ENCODE peak calls at places on chromosomes 7 and 10, in seven cellular contexts. One of them, this sample, is unnamed.
A peak's percentile ranks its signal among the peaks of the same experiment; 100 is the strongest.

GRCh38 chr10:34475222-34475621 is 339.9 kb downstream of the PARD3 start:
- DNase-seq in tibial artery: no peak
- DNase-seq in left ventricle myocardium inferior: no peak
- DNase-seq in tibial nerve: no peak
- DNase-seq in psoas muscle: no peak
- DNase-seq in lung: no peak
- DNase-seq in uterus: no peak
- DNase-seq in this sample: no peak

GRCh38 chr10:84075226-84076046 is 63.9 kb upstream of the GHITM start:
- DNase-seq in uterus: peak; percentile 24
- DNase-seq in tibial nerve: no peak
- DNase-seq in tibial artery: no peak
- DNase-seq in lung: no peak
- DNase-seq in psoas muscle: no peak
- DNase-seq in left ventricle myocardium inferior: no peak
- DNase-seq in this sample: no peak

GRCh38 chr10:454860-455259 is 234.6 kb downstream of the DIP2C start:
- DNase-seq in left ventricle myocardium inferior: peak; percentile 37
- DNase-seq in tibial artery: peak; percentile 41
- DNase-seq in uterus: peak; percentile 48
- DNase-seq in lung: no peak
- DNase-seq in tibial nerve: no peak
- DNase-seq in psoas muscle: peak; percentile 68
- DNase-seq in this sample: no peak

GRCh38 chr10:7541137-7542087 is 125.4 kb downstream of the ITIH5 start:
- DNase-seq in lung: peak; percentile 34
- DNase-seq in left ventricle myocardium inferior: peak; percentile 60
- DNase-seq in uterus: peak; percentile 34
- DNase-seq in tibial nerve: no peak
- DNase-seq in tibial artery: peak; percentile 37
- DNase-seq in psoas muscle: peak; percentile 67
- DNase-seq in this sample: no peak

GRCh38 chr10:124105045-124105444 is 11.6 kb upstream of the CHST15 start:
- DNase-seq in tibial artery: no peak
- DNase-seq in psoas muscle: peak; percentile 35
- DNase-seq in left ventricle myocardium inferior: no peak
- DNase-seq in lung: no peak
- DNase-seq in tibial nerve: no peak
- DNase-seq in uterus: no peak
- DNase-seq in this sample: peak; percentile 46

GRCh38 chr7:55468495-55468894 is 103.4 kb downstream of the LANCL2 start:
- DNase-seq in tibial nerve: no peak
- DNase-seq in left ventricle myocardium inferior: no peak
- DNase-seq in lung: no peak
- DNase-seq in uterus: no peak
- DNase-seq in tibial artery: no peak
- DNase-seq in psoas muscle: no peak
- DNase-seq in this sample: no peak

GRCh38 chr7:149719050-149719899 is 54.1 kb downstream of the ZNF467 start:
- DNase-seq in tibial artery: no peak
- DNase-seq in lung: no peak
- DNase-seq in left ventricle myocardium inferior: no peak
- DNase-seq in tibial nerve: no peak
- DNase-seq in psoas muscle: no peak
- DNase-seq in uterus: no peak
- DNase-seq in this sample: no peak

GRCh38 chr10:80518807-80519360 is 18.8 kb upstream of the SH2D4B start:
- DNase-seq in uterus: no peak
- DNase-seq in tibial artery: no peak
- DNase-seq in psoas muscle: peak; percentile 58
- DNase-seq in tibial nerve: no peak
- DNase-seq in lung: no peak
- DNase-seq in left ventricle myocardium inferior: peak; percentile 43
- DNase-seq in this sample: no peak

GRCh38 chr10:15804109-15804508 is 56.2 kb downstream of the MINDY3 start:
- DNase-seq in left ventricle myocardium inferior: no peak
- DNase-seq in psoas muscle: no peak
- DNase-seq in tibial nerve: no peak
- DNase-seq in uterus: no peak
- DNase-seq in tibial artery: no peak
- DNase-seq in lung: no peak
- DNase-seq in this sample: no peak

GRCh38 chr7:149838992-149839408 is 825 bp downstream of the ZNF862 start:
- DNase-seq in psoas muscle: no peak
- DNase-seq in tibial artery: no peak
- DNase-seq in left ventricle myocardium inferior: no peak
- DNase-seq in lung: no peak
- DNase-seq in tibial nerve: no peak
- DNase-seq in uterus: no peak
- DNase-seq in this sample: no peak

GRCh38 chr7:123789817-123790216 is 41.0 kb upstream of the WASL start:
- DNase-seq in left ventricle myocardium inferior: no peak
- DNase-seq in lung: no peak
- DNase-seq in tibial nerve: no peak
- DNase-seq in tibial artery: no peak
- DNase-seq in uterus: no peak
- DNase-seq in psoas muscle: no peak
- DNase-seq in this sample: no peak

GRCh38 chr7:37408885-37409248 is 39.8 kb downstream of the ELMO1 start:
- DNase-seq in psoas muscle: no peak
- DNase-seq in lung: no peak
- DNase-seq in tibial nerve: no peak
- DNase-seq in uterus: no peak
- DNase-seq in tibial artery: no peak
- DNase-seq in left ventricle myocardium inferior: no peak
- DNase-seq in this sample: peak; percentile 68

GRCh38 chr7:4352069-4352468 is 330.0 kb upstream of the FOXK1 start:
- DNase-seq in left ventricle myocardium inferior: no peak
- DNase-seq in tibial artery: no peak
- DNase-seq in psoas muscle: no peak
- DNase-seq in tibial nerve: no peak
- DNase-seq in uterus: no peak
- DNase-seq in lung: no peak
- DNase-seq in this sample: no peak

GRCh38 chr7:80602007-80602406 is 36.4 kb upstream of the CD36 start:
- DNase-seq in uterus: no peak
- DNase-seq in left ventricle myocardium inferior: no peak
- DNase-seq in tibial nerve: no peak
- DNase-seq in tibial artery: no peak
- DNase-seq in psoas muscle: no peak
- DNase-seq in lung: no peak
- DNase-seq in this sample: no peak

GRCh38 chr7:80608292-80608691 is 30.1 kb upstream of the CD36 start:
- DNase-seq in uterus: no peak
- DNase-seq in tibial nerve: no peak
- DNase-seq in psoas muscle: no peak
- DNase-seq in lung: no peak
- DNase-seq in left ventricle myocardium inferior: no peak
- DNase-seq in tibial artery: no peak
- DNase-seq in this sample: no peak

GRCh38 chr7:80600046-80600445 is 38.4 kb upstream of the CD36 start:
- DNase-seq in tibial nerve: no peak
- DNase-seq in lung: no peak
- DNase-seq in left ventricle myocardium inferior: no peak
- DNase-seq in psoas muscle: no peak
- DNase-seq in tibial artery: no peak
- DNase-seq in uterus: no peak
- DNase-seq in this sample: no peak

GRCh38 chr7:80603940-80604339 is 34.5 kb upstream of the CD36 start:
- DNase-seq in psoas muscle: no peak
- DNase-seq in lung: no peak
- DNase-seq in left ventricle myocardium inferior: no peak
- DNase-seq in tibial artery: no peak
- DNase-seq in uterus: no peak
- DNase-seq in tibial nerve: no peak
- DNase-seq in this sample: no peak

GRCh38 chr7:80604436-80604835 is 34.0 kb upstream of the CD36 start:
- DNase-seq in left ventricle myocardium inferior: no peak
- DNase-seq in psoas muscle: no peak
- DNase-seq in lung: no peak
- DNase-seq in tibial nerve: no peak
- DNase-seq in tibial artery: no peak
- DNase-seq in uterus: no peak
- DNase-seq in this sample: no peak
- H3K27ac ChIP-seq in left ventricle myocardium inferior: peak overlapping the region; percentile 85
- H3K27ac ChIP-seq in psoas muscle: peak overlapping the region; percentile 87
- H3K27ac ChIP-seq in lung: peak overlapping the region; percentile 66
- H3K27ac ChIP-seq in tibial nerve: no peak overlapping the region
- H3K27ac ChIP-seq in tibial artery: no peak overlapping the region
- H3K27ac ChIP-seq in uterus: no peak overlapping the region
- H3K27ac ChIP-seq in this sample: no peak overlapping the region

DNA sequence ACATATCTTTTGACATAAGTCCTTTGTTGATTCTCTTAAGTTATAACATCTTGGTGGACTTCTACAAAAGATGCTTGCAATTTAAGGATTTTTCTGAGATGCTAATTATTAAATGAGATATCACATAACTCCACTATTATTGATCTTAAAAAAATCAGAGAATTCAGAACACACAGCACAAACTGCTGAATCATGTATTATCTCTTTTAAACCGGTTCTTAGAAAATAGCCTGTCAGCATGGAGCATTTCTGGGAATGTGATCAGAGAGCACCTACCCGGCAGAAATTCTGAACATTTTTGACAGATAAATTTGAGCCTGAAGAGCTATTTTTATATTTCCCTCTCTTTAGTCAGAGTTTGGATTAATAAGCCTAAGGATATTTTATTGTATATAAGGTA is 50.2 kb upstream of the PCLO start:
- DNase-seq in tibial artery: no peak
- DNase-seq in lung: no peak
- DNase-seq in psoas muscle: no peak
- DNase-seq in uterus: no peak
- DNase-seq in left ventricle myocardium inferior: no peak
- DNase-seq in tibial nerve: no peak
- DNase-seq in this sample: no peak
- H3K27ac ChIP-seq in tibial artery: no peak overlapping the region
- H3K27ac ChIP-seq in lung: no peak overlapping the region
- H3K27ac ChIP-seq in psoas muscle: no peak overlapping the region
- H3K27ac ChIP-seq in uterus: no peak overlapping the region
- H3K27ac ChIP-seq in left ventricle myocardium inferior: no peak overlapping the region
- H3K27ac ChIP-seq in tibial nerve: no peak overlapping the region
- H3K27ac ChIP-seq in this sample: no peak overlapping the region

GRCh38 chr10:77496941-77497420 is 140.6 kb downstream of the KCNMA1 start:
- DNase-seq in uterus: no peak
- DNase-seq in left ventricle myocardium inferior: no peak
- DNase-seq in tibial artery: no peak
- DNase-seq in lung: no peak
- DNase-seq in psoas muscle: no peak
- DNase-seq in tibial nerve: no peak
- DNase-seq in this sample: no peak
- H3K27ac ChIP-seq in uterus: no peak overlapping the region
- H3K27ac ChIP-seq in left ventricle myocardium inferior: no peak overlapping the region
- H3K27ac ChIP-seq in tibial artery: peak overlapping the region; percentile 14
- H3K27ac ChIP-seq in lung: no peak overlapping the region
- H3K27ac ChIP-seq in psoas muscle: no peak overlapping the region
- H3K27ac ChIP-seq in tibial nerve: no peak overlapping the region
- H3K27ac ChIP-seq in this sample: no peak overlapping the region

DNA sequence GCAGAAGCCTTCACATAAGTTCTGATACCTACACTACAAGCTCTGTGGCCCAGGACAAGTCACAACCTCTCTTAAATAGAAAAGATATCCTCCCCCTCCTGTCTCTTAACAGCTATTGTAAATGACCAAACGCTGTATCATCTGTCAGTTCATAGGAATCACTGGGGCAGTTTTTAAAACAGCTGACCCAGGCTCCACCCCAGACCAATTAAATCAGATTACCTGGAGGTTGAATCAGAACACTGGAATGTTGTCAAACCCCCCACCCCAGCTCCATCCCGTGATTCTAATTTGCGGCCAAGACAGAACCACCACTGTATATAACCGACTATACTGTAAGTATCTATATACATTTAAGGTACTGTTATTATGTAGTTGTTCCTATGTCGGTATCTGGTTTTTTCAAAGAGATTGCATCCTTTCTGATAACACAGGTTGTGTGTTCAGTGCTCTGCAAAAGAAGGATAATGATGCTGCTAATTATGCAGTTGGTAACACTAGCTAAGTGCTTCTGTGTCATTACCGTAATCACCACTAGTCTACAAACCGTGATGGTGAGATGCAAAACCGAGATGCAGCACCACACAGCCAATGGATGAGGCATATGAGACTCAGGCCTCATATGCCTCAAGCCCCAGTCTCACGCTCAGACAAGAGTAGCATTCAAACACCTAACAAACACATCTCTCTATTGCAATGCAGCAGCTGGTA is 47.4 kb downstream of the TNS3 start:
- DNase-seq in uterus: no peak
- DNase-seq in lung: no peak
- DNase-seq in tibial artery: no peak
- DNase-seq in tibial nerve: no peak
- DNase-seq in psoas muscle: no peak
- DNase-seq in left ventricle myocardium inferior: no peak
- DNase-seq in this sample: no peak
- H3K27ac ChIP-seq in uterus: no peak overlapping the region
- H3K27ac ChIP-seq in lung: no peak overlapping the region
- H3K27ac ChIP-seq in tibial artery: no peak overlapping the region
- H3K27ac ChIP-seq in tibial nerve: no peak overlapping the region
- H3K27ac ChIP-seq in psoas muscle: no peak overlapping the region
- H3K27ac ChIP-seq in left ventricle myocardium inferior: no peak overlapping the region
- H3K27ac ChIP-seq in this sample: no peak overlapping the region

DNA sequence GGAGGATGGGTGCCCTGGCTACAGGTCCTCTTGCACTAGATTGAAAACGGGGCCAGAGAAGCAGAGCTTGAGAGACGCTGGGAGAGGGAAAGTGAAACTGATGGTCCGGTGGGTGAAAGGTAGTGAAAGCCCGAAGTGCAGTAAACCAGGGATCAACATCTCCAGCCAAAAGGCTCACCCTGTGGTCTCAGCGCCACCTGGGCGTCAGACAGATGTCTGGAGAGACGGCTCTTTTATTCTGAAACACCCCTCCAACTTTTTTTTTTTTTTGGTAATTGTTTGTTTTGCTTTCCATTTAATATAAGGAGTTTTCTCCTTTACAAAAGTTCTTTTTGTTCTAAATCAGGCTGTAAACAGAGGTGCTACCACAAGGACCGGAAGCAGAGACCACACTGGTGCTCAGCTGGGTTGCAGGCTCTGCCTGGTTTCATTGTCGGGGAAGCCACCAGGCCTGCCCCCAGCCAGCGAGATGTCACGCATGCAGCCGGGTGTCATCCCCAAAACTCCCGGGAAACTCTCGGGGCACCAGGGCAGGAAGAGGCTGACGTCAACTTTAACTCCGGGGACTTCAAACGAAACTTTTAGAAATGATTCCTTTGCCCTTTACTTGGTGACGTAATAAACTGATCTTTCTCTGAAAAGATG is 11.2 kb downstream of the IL2RA start:
- DNase-seq in uterus: peak; percentile 85
- DNase-seq in lung: peak; percentile 54
- DNase-seq in psoas muscle: peak; percentile 70
- DNase-seq in tibial artery: peak; percentile 69
- DNase-seq in left ventricle myocardium inferior: peak; percentile 46
- DNase-seq in tibial nerve: peak; percentile 54
- DNase-seq in this sample: peak; percentile 89
- H3K27ac ChIP-seq in uterus: peak overlapping the region; percentile 87
- H3K27ac ChIP-seq in lung: no peak overlapping the region
- H3K27ac ChIP-seq in psoas muscle: peak overlapping the region; percentile 51
- H3K27ac ChIP-seq in tibial artery: peak overlapping the region; percentile 33
- H3K27ac ChIP-seq in left ventricle myocardium inferior: peak overlapping the region; percentile 81
- H3K27ac ChIP-seq in tibial nerve: no peak overlapping the region
- H3K27ac ChIP-seq in this sample: peak overlapping the region; percentile 2

GRCh38 chr7:105838273-105839141 is 37.9 kb downstream of the ATXN7L1 start:
- DNase-seq in lung: peak; percentile 64
- DNase-seq in left ventricle myocardium inferior: peak; percentile 29
- DNase-seq in uterus: peak; percentile 37
- DNase-seq in tibial artery: no peak
- DNase-seq in psoas muscle: no peak
- DNase-seq in tibial nerve: peak; percentile 21
- DNase-seq in this sample: no peak
- H3K27ac ChIP-seq in lung: no peak overlapping the region
- H3K27ac ChIP-seq in left ventricle myocardium inferior: no peak overlapping the region
- H3K27ac ChIP-seq in uterus: peak overlapping the region; percentile 43
- H3K27ac ChIP-seq in tibial artery: peak overlapping the region; percentile 21
- H3K27ac ChIP-seq in psoas muscle: no peak overlapping the region
- H3K27ac ChIP-seq in tibial nerve: no peak overlapping the region
- H3K27ac ChIP-seq in this sample: no peak overlapping the region

This sample was measured in MM.1S.